ENCODE peak calls at places on chromosomes 6 and 20, in eight cellular contexts. One of them, this sample, is unnamed. For H3K36me3, the result is how much of the 10 kb centered on the place peaks cover.

GRCh38 chr6:12593720-12594540 is 122.6 kb upstream of the PHACTR1 start:
- DNase-seq in pancreas: no peak
- DNase-seq in effector memory CD4-positive, alpha-beta T cell: no peak
- DNase-seq in tibial artery: no peak
- DNase-seq in GM23338: no peak
- DNase-seq in breast epithelium: no peak
- DNase-seq in adrenal gland: no peak
- DNase-seq in kidney epithelial cell: peak
- DNase-seq in this sample: no peak

GRCh38 chr20:17676378-17676759 is 5.7 kb downstream of the RRBP1 start:
- DNase-seq in pancreas: no peak
- DNase-seq in effector memory CD4-positive, alpha-beta T cell: no peak
- DNase-seq in tibial artery: no peak
- DNase-seq in GM23338: no peak
- DNase-seq in breast epithelium: no peak
- DNase-seq in adrenal gland: no peak
- DNase-seq in kidney epithelial cell: no peak
- DNase-seq in this sample: no peak

GRCh38 chr6:29968130-29968529 is 25.8 kb downstream of the HLA-A start:
- DNase-seq in pancreas: peak
- DNase-seq in effector memory CD4-positive, alpha-beta T cell: no peak
- DNase-seq in tibial artery: no peak
- DNase-seq in GM23338: peak
- DNase-seq in breast epithelium: no peak
- DNase-seq in adrenal gland: peak
- DNase-seq in kidney epithelial cell: peak
- DNase-seq in this sample: no peak

GRCh38 chr6:56144538-56145324 is 102.6 kb downstream of the COL21A1 start:
- DNase-seq in pancreas: no peak
- DNase-seq in effector memory CD4-positive, alpha-beta T cell: no peak
- DNase-seq in tibial artery: no peak
- DNase-seq in GM23338: no peak
- DNase-seq in breast epithelium: no peak
- DNase-seq in adrenal gland: no peak
- DNase-seq in kidney epithelial cell: peak
- DNase-seq in this sample: peak

GRCh38 chr20:49281059-49281912 is 3.4 kb upstream of the ZNFX1 start:
- DNase-seq in pancreas: no peak
- DNase-seq in effector memory CD4-positive, alpha-beta T cell: no peak
- DNase-seq in tibial artery: no peak
- DNase-seq in GM23338: peak
- DNase-seq in breast epithelium: no peak
- DNase-seq in adrenal gland: no peak
- DNase-seq in kidney epithelial cell: no peak
- DNase-seq in this sample: no peak

GRCh38 chr6:2221724-2222274 is 23.6 kb downstream of the GMDS start:
- DNase-seq in pancreas: no peak
- DNase-seq in effector memory CD4-positive, alpha-beta T cell: no peak
- DNase-seq in tibial artery: no peak
- DNase-seq in GM23338: no peak
- DNase-seq in breast epithelium: no peak
- DNase-seq in adrenal gland: no peak
- DNase-seq in kidney epithelial cell: no peak
- DNase-seq in this sample: no peak

GRCh38 chr20:21294755-21295154 is 8.4 kb upstream of the XRN2 start:
- DNase-seq in pancreas: no peak
- DNase-seq in effector memory CD4-positive, alpha-beta T cell: no peak
- DNase-seq in tibial artery: no peak
- DNase-seq in GM23338: no peak
- DNase-seq in breast epithelium: no peak
- DNase-seq in adrenal gland: no peak
- DNase-seq in kidney epithelial cell: no peak
- DNase-seq in this sample: no peak

GRCh38 chr6:79170915-79171314 is 63.6 kb downstream of the HMGN3 start:
- DNase-seq in pancreas: no peak
- DNase-seq in effector memory CD4-positive, alpha-beta T cell: no peak
- DNase-seq in tibial artery: no peak
- DNase-seq in GM23338: no peak
- DNase-seq in breast epithelium: no peak
- DNase-seq in adrenal gland: no peak
- DNase-seq in kidney epithelial cell: peak
- DNase-seq in this sample: no peak

GRCh38 chr6:109179507-109179906 is 84.2 kb downstream of the CEP57L1 start:
- DNase-seq in pancreas: no peak
- DNase-seq in effector memory CD4-positive, alpha-beta T cell: no peak
- DNase-seq in tibial artery: no peak
- DNase-seq in GM23338: no peak
- DNase-seq in breast epithelium: no peak
- DNase-seq in adrenal gland: no peak
- DNase-seq in kidney epithelial cell: no peak
- DNase-seq in this sample: no peak

GRCh38 chr6:131400054-131400781 is 172.8 kb upstream of the ARG1 start:
- DNase-seq in pancreas: no peak
- DNase-seq in effector memory CD4-positive, alpha-beta T cell: no peak
- DNase-seq in tibial artery: no peak
- DNase-seq in GM23338: no peak
- DNase-seq in breast epithelium: no peak
- DNase-seq in adrenal gland: peak
- DNase-seq in kidney epithelial cell: peak
- DNase-seq in this sample: peak

DNA sequence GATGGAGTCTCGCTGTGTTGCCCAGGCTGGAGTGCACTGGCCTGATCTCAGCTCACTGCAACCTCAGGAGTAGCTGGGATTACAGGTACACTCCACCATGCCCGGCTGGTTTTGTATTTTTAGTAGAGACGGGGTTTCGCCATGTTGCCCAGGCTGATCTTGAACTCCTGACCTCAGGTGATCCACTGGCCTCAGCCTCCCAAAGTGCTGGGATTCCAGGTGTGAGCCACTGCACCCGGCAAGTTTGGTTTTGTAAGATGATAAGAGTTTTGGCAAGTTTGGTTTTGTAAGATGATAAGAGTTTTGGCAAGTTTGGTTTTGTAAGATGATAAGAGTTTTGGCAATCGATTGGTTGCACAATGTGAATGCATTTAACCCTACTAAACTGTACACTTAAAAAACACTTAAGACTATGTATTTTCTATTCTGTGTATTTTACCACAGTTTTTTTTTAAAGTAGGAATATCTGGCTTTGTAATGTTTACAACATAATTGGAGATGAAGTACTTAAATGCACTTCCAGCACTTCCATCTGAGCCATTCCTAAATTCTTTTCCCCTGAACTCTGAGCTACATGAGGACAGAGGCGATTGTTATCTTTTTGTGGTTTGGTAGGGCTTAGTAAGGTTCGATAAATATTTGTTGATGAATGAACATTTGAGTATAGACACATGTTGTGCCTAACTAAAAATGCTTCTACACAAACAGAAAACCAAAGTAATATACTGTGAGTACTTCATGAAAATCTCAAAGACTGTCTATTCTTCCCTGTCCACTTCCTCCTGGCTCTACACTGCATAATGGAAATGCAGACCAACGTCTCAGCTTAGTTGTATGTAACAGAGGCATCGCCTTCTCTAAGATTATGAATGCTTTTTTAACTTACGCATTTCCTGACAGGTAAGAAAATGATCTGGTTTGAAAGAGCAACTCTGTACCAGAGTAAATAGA is 18.8 kb downstream of the SAMHD1 start:
- DNase-seq in pancreas: no peak
- DNase-seq in effector memory CD4-positive, alpha-beta T cell: no peak
- DNase-seq in tibial artery: no peak
- DNase-seq in GM23338: no peak
- DNase-seq in breast epithelium: no peak
- DNase-seq in adrenal gland: no peak
- DNase-seq in kidney epithelial cell: no peak
- DNase-seq in this sample: peak
- H3K36me3 ChIP-seq in pancreas: under half
- H3K36me3 ChIP-seq in effector memory CD4-positive, alpha-beta T cell: half or more
- H3K36me3 ChIP-seq in tibial artery: half or more
- H3K36me3 ChIP-seq in GM23338: under half
- H3K36me3 ChIP-seq in breast epithelium: under half
- H3K36me3 ChIP-seq in adrenal gland: under half
- H3K36me3 ChIP-seq in kidney epithelial cell: under half
- H3K36me3 ChIP-seq in this sample: half or more

DNA sequence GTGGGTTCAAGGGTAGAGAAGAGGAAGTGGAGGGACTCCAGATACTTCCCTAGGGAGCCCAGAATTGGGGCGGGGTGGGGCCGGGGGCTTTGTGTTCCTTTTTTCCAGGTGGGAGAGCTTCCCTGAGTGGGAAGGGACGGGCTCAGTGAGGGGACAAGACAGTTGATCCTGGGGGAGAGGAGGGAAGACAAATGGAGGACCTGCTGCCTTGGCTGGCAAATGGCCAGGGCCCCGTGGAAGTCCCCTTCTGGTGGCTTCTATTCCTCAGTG is 2.6 kb downstream of the CTSZ start:
- DNase-seq in pancreas: peak
- DNase-seq in effector memory CD4-positive, alpha-beta T cell: peak
- DNase-seq in tibial artery: no peak
- DNase-seq in GM23338: no peak
- DNase-seq in breast epithelium: peak
- DNase-seq in adrenal gland: peak
- DNase-seq in kidney epithelial cell: no peak
- DNase-seq in this sample: no peak
- H3K4me3 ChIP-seq in pancreas: no peak
- H3K4me3 ChIP-seq in effector memory CD4-positive, alpha-beta T cell: no peak
- H3K4me3 ChIP-seq in tibial artery: no peak
- H3K4me3 ChIP-seq in GM23338: no peak
- H3K4me3 ChIP-seq in breast epithelium: peak
- H3K4me3 ChIP-seq in adrenal gland: no peak
- H3K4me3 ChIP-seq in kidney epithelial cell: no peak
- H3K4me3 ChIP-seq in this sample: no peak

GRCh38 chr20:47747663-47748031 is 37.6 kb downstream of the SULF2 start:
- DNase-seq in pancreas: no peak
- DNase-seq in effector memory CD4-positive, alpha-beta T cell: no peak
- DNase-seq in tibial artery: no peak
- DNase-seq in GM23338: no peak
- DNase-seq in breast epithelium: no peak
- DNase-seq in adrenal gland: no peak
- DNase-seq in kidney epithelial cell: no peak
- DNase-seq in this sample: no peak
- H3K36me3 ChIP-seq in pancreas: under half
- H3K36me3 ChIP-seq in effector memory CD4-positive, alpha-beta T cell: under half
- H3K36me3 ChIP-seq in tibial artery: under half
- H3K36me3 ChIP-seq in GM23338: under half
- H3K36me3 ChIP-seq in breast epithelium: under half
- H3K36me3 ChIP-seq in adrenal gland: under half
- H3K36me3 ChIP-seq in kidney epithelial cell: under half
- H3K36me3 ChIP-seq in this sample: under half

DNA sequence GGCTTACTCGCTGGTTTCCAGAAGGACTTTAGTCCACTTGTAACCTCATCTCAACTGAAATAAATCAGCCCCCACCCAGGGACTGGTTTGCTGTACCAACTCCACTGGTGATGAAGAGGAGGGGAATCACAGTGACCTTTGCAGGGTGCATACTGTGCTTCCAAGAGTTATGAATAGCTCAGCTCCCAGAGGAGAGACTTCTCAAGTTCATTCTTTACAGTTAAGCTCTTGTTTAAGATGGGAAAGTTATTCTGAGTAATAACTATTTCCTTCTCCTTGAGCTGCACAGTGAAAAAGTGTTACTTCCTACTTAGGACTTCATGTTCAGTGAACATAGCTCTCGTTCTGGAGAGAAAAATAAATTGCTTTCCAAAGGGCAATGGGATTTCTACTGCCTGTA is 166.5 kb upstream of the ECI2 start:
- DNase-seq in pancreas: no peak
- DNase-seq in effector memory CD4-positive, alpha-beta T cell: no peak
- DNase-seq in tibial artery: no peak
- DNase-seq in GM23338: no peak
- DNase-seq in breast epithelium: no peak
- DNase-seq in adrenal gland: no peak
- DNase-seq in kidney epithelial cell: no peak
- DNase-seq in this sample: peak
- H3K4me3 ChIP-seq in pancreas: no peak
- H3K4me3 ChIP-seq in effector memory CD4-positive, alpha-beta T cell: no peak
- H3K4me3 ChIP-seq in tibial artery: no peak
- H3K4me3 ChIP-seq in GM23338: no peak
- H3K4me3 ChIP-seq in breast epithelium: no peak
- H3K4me3 ChIP-seq in adrenal gland: no peak
- H3K4me3 ChIP-seq in kidney epithelial cell: no peak
- H3K4me3 ChIP-seq in this sample: no peak

GRCh38 chr6:35480176-35480575 is 12.0 kb downstream of the RPL10A start:
- DNase-seq in pancreas: no peak
- DNase-seq in effector memory CD4-positive, alpha-beta T cell: no peak
- DNase-seq in tibial artery: no peak
- DNase-seq in GM23338: no peak
- DNase-seq in breast epithelium: no peak
- DNase-seq in adrenal gland: no peak
- DNase-seq in kidney epithelial cell: no peak
- DNase-seq in this sample: no peak
- H3K36me3 ChIP-seq in pancreas: under half
- H3K36me3 ChIP-seq in effector memory CD4-positive, alpha-beta T cell: under half
- H3K36me3 ChIP-seq in tibial artery: half or more
- H3K36me3 ChIP-seq in GM23338: under half
- H3K36me3 ChIP-seq in breast epithelium: under half
- H3K36me3 ChIP-seq in adrenal gland: under half
- H3K36me3 ChIP-seq in kidney epithelial cell: under half
- H3K36me3 ChIP-seq in this sample: under half

GRCh38 chr20:60136640-60137411 is 178.6 kb downstream of the CDH26 start:
- DNase-seq in pancreas: no peak
- DNase-seq in effector memory CD4-positive, alpha-beta T cell: no peak
- DNase-seq in tibial artery: no peak
- DNase-seq in GM23338: no peak
- DNase-seq in breast epithelium: no peak
- DNase-seq in adrenal gland: peak
- DNase-seq in kidney epithelial cell: no peak
- DNase-seq in this sample: no peak
- H3K4me3 ChIP-seq in pancreas: no peak
- H3K4me3 ChIP-seq in effector memory CD4-positive, alpha-beta T cell: no peak
- H3K4me3 ChIP-seq in tibial artery: no peak
- H3K4me3 ChIP-seq in GM23338: no peak
- H3K4me3 ChIP-seq in breast epithelium: no peak
- H3K4me3 ChIP-seq in adrenal gland: no peak
- H3K4me3 ChIP-seq in kidney epithelial cell: no peak
- H3K4me3 ChIP-seq in this sample: no peak

GRCh38 chr20:37741560-37741959 is 47.7 kb downstream of the CTNNBL1 start:
- DNase-seq in pancreas: no peak
- DNase-seq in effector memory CD4-positive, alpha-beta T cell: no peak
- DNase-seq in tibial artery: no peak
- DNase-seq in GM23338: no peak
- DNase-seq in breast epithelium: no peak
- DNase-seq in adrenal gland: no peak
- DNase-seq in kidney epithelial cell: no peak
- DNase-seq in this sample: peak

GRCh38 chr20:37741055-37741454 is 47.2 kb downstream of the CTNNBL1 start:
- DNase-seq in pancreas: no peak
- DNase-seq in effector memory CD4-positive, alpha-beta T cell: no peak
- DNase-seq in tibial artery: no peak
- DNase-seq in GM23338: no peak
- DNase-seq in breast epithelium: no peak
- DNase-seq in adrenal gland: no peak
- DNase-seq in kidney epithelial cell: peak
- DNase-seq in this sample: peak

GRCh38 chr20:37744347-37744746 is 50.5 kb downstream of the CTNNBL1 start:
- DNase-seq in pancreas: no peak
- DNase-seq in effector memory CD4-positive, alpha-beta T cell: no peak
- DNase-seq in tibial artery: no peak
- DNase-seq in GM23338: no peak
- DNase-seq in breast epithelium: no peak
- DNase-seq in adrenal gland: no peak
- DNase-seq in kidney epithelial cell: no peak
- DNase-seq in this sample: no peak

GRCh38 chr20:37745553-37745952 is 51.7 kb downstream of the CTNNBL1 start:
- DNase-seq in pancreas: no peak
- DNase-seq in effector memory CD4-positive, alpha-beta T cell: no peak
- DNase-seq in tibial artery: no peak
- DNase-seq in GM23338: peak
- DNase-seq in breast epithelium: no peak
- DNase-seq in adrenal gland: no peak
- DNase-seq in kidney epithelial cell: no peak
- DNase-seq in this sample: no peak

GRCh38 chr20:37742121-37742520 is 48.3 kb downstream of the CTNNBL1 start:
- DNase-seq in pancreas: no peak
- DNase-seq in effector memory CD4-positive, alpha-beta T cell: no peak
- DNase-seq in tibial artery: no peak
- DNase-seq in GM23338: no peak
- DNase-seq in breast epithelium: no peak
- DNase-seq in adrenal gland: no peak
- DNase-seq in kidney epithelial cell: no peak
- DNase-seq in this sample: no peak
- H3K36me3 ChIP-seq in pancreas: under half
- H3K36me3 ChIP-seq in effector memory CD4-positive, alpha-beta T cell: under half
- H3K36me3 ChIP-seq in tibial artery: under half
- H3K36me3 ChIP-seq in GM23338: under half
- H3K36me3 ChIP-seq in breast epithelium: under half
- H3K36me3 ChIP-seq in adrenal gland: under half
- H3K36me3 ChIP-seq in kidney epithelial cell: under half
- H3K36me3 ChIP-seq in this sample: under half